ENCODE peak calls at places on chromosomes 2 and 18, in nine cellular contexts. R is cerebellar cortex; S is RKO; H is GM12865; X is NCI-H69; E is stimulated activated CD8-positive, alpha-beta memory T cell treated with anti-CD3 and anti-CD28 coated beads, Interleukin-7, amount 100 ng/mL, for 24 hours; G is ovary; I is sigmoid colon; P is stimulated activated CD4-positive, alpha-beta T cell treated with anti-CD3 and anti-CD28 coated beads, Interleukin-2, amount 100 ng/mL, for 24 hours. C is an unnamed sample.

GRCh38 chr2:45120546-45120945 is 111.3 kb upstream of the SIX2 start:
- DNase-seq in R (no peak), S (no peak), H (no peak), X (peak), E (no peak), G (no peak), I (no peak), P (no peak), C (no peak)

GRCh38 chr18:73556904-73557303 is 590.7 kb downstream of the FBXO15 start:
- DNase-seq in R (no peak), S (no peak), H (no peak), X (no peak), E (no peak), G (no peak), I (no peak), P (no peak), C (no peak)

GRCh38 chr2:239175181-239175580 is 225.6 kb downstream of the HDAC4 start:
- DNase-seq in R (no peak), S (no peak), H (no peak), X (no peak), E (no peak), G (no peak), I (peak), P (no peak), C (no peak)

GRCh38 chr2:28332696-28333095 is 60.0 kb upstream of the FOSL2 start:
- DNase-seq in R (no peak), S (no peak), H (no peak), X (no peak), E (no peak), G (peak), I (no peak), P (no peak), C (no peak)

GRCh38 chr2:235063501-235063961 is 111.7 kb downstream of the SH3BP4 start:
- DNase-seq in R (no peak), S (no peak), H (no peak), X (no peak), E (no peak), G (no peak), I (no peak), P (no peak), C (no peak)

GRCh38 chr2:212816267-212816666 is 277.7 kb upstream of the ERBB4 start:
- DNase-seq in R (no peak), S (no peak), H (no peak), X (no peak), E (no peak), G (no peak), I (no peak), P (no peak), C (no peak)

GRCh38 chr2:183229386-183229785 is 105.1 kb downstream of the NUP35 start:
- DNase-seq in R (no peak), S (no peak), H (no peak), X (no peak), E (no peak), G (no peak), I (no peak), P (no peak), C (no peak)

GRCh38 chr18:55219823-55220222 is 260.6 kb upstream of the CCDC68 start:
- DNase-seq in R (no peak), S (no peak), H (no peak), X (no peak), E (no peak), G (no peak), I (no peak), P (no peak), C (no peak)

GRCh38 chr2:48651127-48651526 is 33.5 kb downstream of the GTF2A1L start:
- DNase-seq in R (no peak), S (no peak), H (no peak), X (no peak), E (no peak), G (no peak), I (no peak), P (no peak), C (peak)

GRCh38 chr2:121123268-121123667 is 161.7 kb downstream of the TFCP2L1 start:
- DNase-seq in R (no peak), S (no peak), H (no peak), X (no peak), E (no peak), G (no peak), I (no peak), P (no peak), C (no peak)

GRCh38 chr2:218192902-218193425 is 24.0 kb upstream of the ARPC2 start:
- DNase-seq in R (no peak), S (no peak), H (no peak), X (no peak), E (no peak), G (no peak), I (no peak), P (no peak), C (no peak)

GRCh38 chr2:84815146-84815545 is 65.7 kb downstream of the TRABD2A start:
- DNase-seq in R (no peak), S (no peak), H (no peak), X (no peak), E (no peak), G (no peak), I (no peak), P (no peak), C (peak)

GRCh38 chr2:191908874-191909273 is 62.0 kb upstream of the CAVIN2 start:
- DNase-seq in R (no peak), S (no peak), H (no peak), X (no peak), E (no peak), G (no peak), I (no peak), P (no peak), C (no peak)

GRCh38 chr2:202635441-202636296 is 900 bp downstream of the FAM117B start:
- DNase-seq in R (peak), S (peak), H (peak), X (peak), E (peak), G (peak), I (peak), P (peak), C (peak)

GRCh38 chr2:188142636-188143035 is 149.0 kb upstream of the GULP1 start:
- DNase-seq in R (no peak), S (no peak), H (no peak), X (no peak), E (no peak), G (no peak), I (no peak), P (no peak), C (peak)

GRCh38 chr18:9117980-9118841 is 15.7 kb downstream of the NDUFV2 start:
- DNase-seq in R (no peak), S (no peak), H (peak), X (no peak), E (no peak), G (no peak), I (no peak), P (no peak), C (no peak)

GRCh38 chr2:133414486-133415209 is 153.6 kb downstream of the NCKAP5 start:
- DNase-seq in R (no peak), S (no peak), H (no peak), X (no peak), E (no peak), G (no peak), I (no peak), P (no peak), C (peak)

GRCh38 chr2:204477358-204477950 is 67.8 kb upstream of the PARD3B start:
- DNase-seq in R (no peak), S (no peak), H (no peak), X (no peak), E (no peak), G (no peak), I (no peak), P (no peak), C (no peak)